ENCODE peak calls at places on chromosomes 13 and 19, in six cellular contexts. One of them, this sample, is unnamed.

GRCh38 chr13:112711528-112712265 is 21.9 kb downstream of the ATP11A start:
- DNase-seq in PC-9: peak; percentile 85
- DNase-seq in Panc1: no peak
- DNase-seq in brain pericyte: no peak
- DNase-seq in AG04449: peak; percentile 84
- DNase-seq in OCI-LY7: no peak
- DNase-seq in this sample: peak; percentile 31

GRCh38 chr13:67518785-67519184 is 288.6 kb upstream of the PCDH9 start:
- DNase-seq in brain pericyte: no peak
- DNase-seq in AG04449: no peak
- DNase-seq in PC-9: no peak
- DNase-seq in OCI-LY7: no peak
- DNase-seq in Panc1: no peak
- DNase-seq in this sample: no peak

GRCh38 chr19:32227561-32228165 is 117.7 kb upstream of the ZNF507 start:
- DNase-seq in AG04449: no peak
- DNase-seq in PC-9: no peak
- DNase-seq in OCI-LY7: no peak
- DNase-seq in brain pericyte: no peak
- DNase-seq in Panc1: no peak
- DNase-seq in this sample: no peak

GRCh38 chr19:12785431-12786011 is 5.8 kb upstream of the JUNB start:
- DNase-seq in brain pericyte: no peak
- DNase-seq in AG04449: no peak
- DNase-seq in OCI-LY7: no peak
- DNase-seq in PC-9: no peak
- DNase-seq in Panc1: no peak
- DNase-seq in this sample: no peak

GRCh38 chr13:32581177-32581786 is 5.0 kb upstream of the PDS5B start:
- DNase-seq in brain pericyte: no peak
- DNase-seq in Panc1: no peak
- DNase-seq in PC-9: no peak
- DNase-seq in AG04449: no peak
- DNase-seq in OCI-LY7: peak; percentile 52
- DNase-seq in this sample: no peak

GRCh38 chr13:77981191-77981925 is 62.7 kb upstream of the EDNRB start:
- DNase-seq in AG04449: no peak
- DNase-seq in PC-9: no peak
- DNase-seq in Panc1: no peak
- DNase-seq in OCI-LY7: no peak
- DNase-seq in brain pericyte: no peak
- DNase-seq in this sample: no peak

GRCh38 chr13:98915563-98916348 is 62.1 kb downstream of the DOCK9 start:
- DNase-seq in Panc1: no peak
- DNase-seq in AG04449: no peak
- DNase-seq in OCI-LY7: no peak
- DNase-seq in PC-9: no peak
- DNase-seq in brain pericyte: no peak
- DNase-seq in this sample: no peak

GRCh38 chr19:31499281-31499680 is 150.0 kb upstream of the TSHZ3 start:
- DNase-seq in Panc1: no peak
- DNase-seq in PC-9: no peak
- DNase-seq in OCI-LY7: no peak
- DNase-seq in AG04449: no peak
- DNase-seq in brain pericyte: no peak
- DNase-seq in this sample: no peak

GRCh38 chr19:56118666-56119584 is 2.2 kb downstream of the ZNF787 start:
- DNase-seq in PC-9: no peak
- DNase-seq in AG04449: no peak
- DNase-seq in OCI-LY7: no peak
- DNase-seq in Panc1: no peak
- DNase-seq in brain pericyte: no peak
- DNase-seq in this sample: no peak

GRCh38 chr13:48476215-48476614 is 56.7 kb downstream of the RCBTB2 start:
- DNase-seq in PC-9: no peak
- DNase-seq in brain pericyte: no peak
- DNase-seq in OCI-LY7: no peak
- DNase-seq in Panc1: no peak
- DNase-seq in AG04449: no peak
- DNase-seq in this sample: no peak

GRCh38 chr13:29817604-29818378 is 32.6 kb downstream of the UBL3 start:
- DNase-seq in OCI-LY7: peak; percentile 41
- DNase-seq in Panc1: no peak
- DNase-seq in PC-9: no peak
- DNase-seq in brain pericyte: no peak
- DNase-seq in AG04449: no peak
- DNase-seq in this sample: no peak

GRCh38 chr13:49995535-49996165 is 1.2 kb upstream of the TRIM13 start:
- DNase-seq in AG04449: no peak
- DNase-seq in Panc1: no peak
- DNase-seq in PC-9: no peak
- DNase-seq in OCI-LY7: no peak
- DNase-seq in brain pericyte: no peak
- DNase-seq in this sample: no peak

GRCh38 chr19:17248011-17248776 is 2.5 kb upstream of the NR2F6 start:
- DNase-seq in Panc1: no peak
- DNase-seq in OCI-LY7: no peak
- DNase-seq in brain pericyte: no peak
- DNase-seq in AG04449: no peak
- DNase-seq in PC-9: peak; percentile 85
- DNase-seq in this sample: peak; percentile 63

GRCh38 chr19:18310118-18310909 is 12.6 kb downstream of the LSM4 start:
- DNase-seq in Panc1: no peak
- DNase-seq in OCI-LY7: no peak
- DNase-seq in brain pericyte: no peak
- DNase-seq in PC-9: no peak
- DNase-seq in AG04449: no peak
- DNase-seq in this sample: no peak

GRCh38 chr19:45041125-45041524 is 2.3 kb downstream of the CLASRP start:
- DNase-seq in OCI-LY7: no peak
- DNase-seq in AG04449: no peak
- DNase-seq in PC-9: no peak
- DNase-seq in brain pericyte: no peak
- DNase-seq in Panc1: no peak
- DNase-seq in this sample: no peak

GRCh38 chr13:101703838-101704237 is 251.4 kb downstream of the ITGBL1 start:
- DNase-seq in Panc1: no peak
- DNase-seq in brain pericyte: no peak
- DNase-seq in PC-9: no peak
- DNase-seq in OCI-LY7: no peak
- DNase-seq in AG04449: no peak
- DNase-seq in this sample: no peak

GRCh38 chr19:10214784-10215183 is 16.3 kb downstream of the S1PR2 start:
- DNase-seq in brain pericyte: no peak
- DNase-seq in AG04449: no peak
- DNase-seq in OCI-LY7: no peak
- DNase-seq in Panc1: no peak
- DNase-seq in PC-9: peak; percentile 25
- DNase-seq in this sample: no peak

GRCh38 chr13:113729329-113730019 is 29.6 kb upstream of the TMEM255B start:
- DNase-seq in brain pericyte: no peak
- DNase-seq in AG04449: no peak
- DNase-seq in PC-9: no peak
- DNase-seq in OCI-LY7: no peak
- DNase-seq in Panc1: no peak
- DNase-seq in this sample: no peak

GRCh38 chr19:1651061-1651547 is 1.3 kb downstream of the TCF3 start:
- DNase-seq in AG04449: no peak
- DNase-seq in Panc1: no peak
- DNase-seq in PC-9: no peak
- DNase-seq in OCI-LY7: peak; percentile 75
- DNase-seq in brain pericyte: no peak
- DNase-seq in this sample: peak; percentile 49

GRCh38 chr19:58089846-58090245 is 8.2 kb downstream of the ZSCAN18 start:
- DNase-seq in OCI-LY7: no peak
- DNase-seq in AG04449: no peak
- DNase-seq in PC-9: no peak
- DNase-seq in Panc1: no peak
- DNase-seq in brain pericyte: no peak
- DNase-seq in this sample: no peak

GRCh38 chr13:47087841-47088240 is 191.0 kb upstream of the HTR2A start:
- DNase-seq in OCI-LY7: no peak
- DNase-seq in PC-9: no peak
- DNase-seq in brain pericyte: no peak
- DNase-seq in AG04449: peak; percentile 68
- DNase-seq in Panc1: no peak
- DNase-seq in this sample: no peak

GRCh38 chr19:2434267-2434666 is 6.9 kb upstream of the TIMM13 start:
- DNase-seq in OCI-LY7: no peak
- DNase-seq in PC-9: no peak
- DNase-seq in Panc1: no peak
- DNase-seq in AG04449: no peak
- DNase-seq in brain pericyte: no peak
- DNase-seq in this sample: no peak

GRCh38 chr13:44843403-44843802 is 145.9 kb downstream of the NUFIP1 start:
- DNase-seq in OCI-LY7: no peak
- DNase-seq in PC-9: no peak
- DNase-seq in Panc1: no peak
- DNase-seq in AG04449: no peak
- DNase-seq in brain pericyte: no peak
- DNase-seq in this sample: no peak

GRCh38 chr13:33976965-33977364 is 159.0 kb downstream of the RFC3 start:
- DNase-seq in brain pericyte: no peak
- DNase-seq in OCI-LY7: no peak
- DNase-seq in Panc1: no peak
- DNase-seq in PC-9: no peak
- DNase-seq in AG04449: no peak
- DNase-seq in this sample: no peak

GRCh38 chr19:34732548-34733255 is 1.3 kb upstream of the ZNF181 start:
- DNase-seq in Panc1: no peak
- DNase-seq in OCI-LY7: peak; percentile 18
- DNase-seq in brain pericyte: no peak
- DNase-seq in AG04449: no peak
- DNase-seq in PC-9: no peak
- DNase-seq in this sample: no peak

GRCh38 chr13:42275098-42275471 is 3.1 kb downstream of the AKAP11 start:
- DNase-seq in brain pericyte: no peak
- DNase-seq in AG04449: no peak
- DNase-seq in Panc1: no peak
- DNase-seq in PC-9: no peak
- DNase-seq in OCI-LY7: peak; percentile 80
- DNase-seq in this sample: no peak

GRCh38 chr13:52319876-52320275 is 86.1 kb downstream of the THSD1 start:
- DNase-seq in Panc1: no peak
- DNase-seq in brain pericyte: no peak
- DNase-seq in PC-9: no peak
- DNase-seq in OCI-LY7: no peak
- DNase-seq in AG04449: no peak
- DNase-seq in this sample: no peak

GRCh38 chr19:42303876-42304275 is 1.5 kb upstream of the PAFAH1B3 start:
- DNase-seq in OCI-LY7: no peak
- DNase-seq in brain pericyte: no peak
- DNase-seq in Panc1: no peak
- DNase-seq in PC-9: no peak
- DNase-seq in AG04449: no peak
- DNase-seq in this sample: no peak

GRCh38 chr19:13060233-13060963 is 42.3 kb downstream of the LYL1 start:
- DNase-seq in AG04449: no peak
- DNase-seq in PC-9: no peak
- DNase-seq in Panc1: no peak
- DNase-seq in brain pericyte: no peak
- DNase-seq in OCI-LY7: no peak
- DNase-seq in this sample: peak; percentile 28

GRCh38 chr13:32199168-32199567 is 116.0 kb downstream of the ZAR1L start:
- DNase-seq in AG04449: no peak
- DNase-seq in OCI-LY7: no peak
- DNase-seq in PC-9: no peak
- DNase-seq in Panc1: no peak
- DNase-seq in brain pericyte: no peak
- DNase-seq in this sample: no peak

GRCh38 chr19:15283141-15283885 is 49.0 kb downstream of the BRD4 start:
- DNase-seq in OCI-LY7: no peak
- DNase-seq in Panc1: no peak
- DNase-seq in brain pericyte: no peak
- DNase-seq in PC-9: no peak
- DNase-seq in AG04449: no peak
- DNase-seq in this sample: no peak

GRCh38 chr13:30618186-30618937 is 642 bp downstream of the USPL1 start:
- DNase-seq in Panc1: no peak
- DNase-seq in brain pericyte: no peak
- DNase-seq in AG04449: no peak
- DNase-seq in OCI-LY7: peak; percentile 52
- DNase-seq in PC-9: no peak
- DNase-seq in this sample: no peak

GRCh38 chr13:52348983-52349780 is 56.8 kb downstream of the THSD1 start:
- DNase-seq in AG04449: no peak
- DNase-seq in PC-9: no peak
- DNase-seq in OCI-LY7: no peak
- DNase-seq in brain pericyte: no peak
- DNase-seq in Panc1: peak; percentile 15
- DNase-seq in this sample: no peak

GRCh38 chr19:29831041-29831548 is 19.3 kb downstream of the CCNE1 start:
- DNase-seq in brain pericyte: no peak
- DNase-seq in AG04449: no peak
- DNase-seq in Panc1: no peak
- DNase-seq in OCI-LY7: no peak
- DNase-seq in PC-9: peak; percentile 66
- DNase-seq in this sample: no peak

This sample was measured in neural crest cell.